ENCODE peak calls at places on chromosome 7, in ten cellular contexts. P is AG10803, X is A673, A is lower lobe of right lung, H is transverse colon, M is foreskin fibroblast, N is fibroblast of the aortic adventitia, W is right cardiac atrium, I is colonic mucosa, V is heart left ventricle. B is an unnamed sample.

GRCh38 chr7:54932818-54933543 is 85.8 kb upstream of the EGFR start:
- DNase-seq in M (peak; percentile 89), H (peak; percentile 63), N (peak; percentile 44), W (peak; percentile 88), I (peak; percentile 69), V (peak; percentile 48), X (peak; percentile 52), P (peak; percentile 66), A (peak; percentile 82), B (peak; percentile 19)

GRCh38 chr7:47449810-47450586 is 131.9 kb downstream of the TNS3 start:
- DNase-seq in H (no peak), A (no peak), V (no peak), X (no peak), N (peak; percentile 37), I (no peak), P (peak; percentile 85), M (peak; percentile 95), W (no peak), B (no peak)

GRCh38 chr7:102450242-102450641 is 14.4 kb downstream of the ALKBH4 start:
- DNase-seq in N (no peak), H (peak; percentile 48), V (no peak), M (peak; percentile 29), A (no peak), W (no peak), X (no peak), P (no peak), I (no peak), B (no peak)

GRCh38 chr7:128867842-128868623 is 5.4 kb downstream of the ATP6V1F start:
- DNase-seq in N (no peak), V (no peak), W (no peak), A (no peak), X (no peak), M (peak; percentile 21), H (peak; percentile 33), P (no peak), I (peak; percentile 48), B (no peak)

GRCh38 chr7:110569486-110569885 is 521.4 kb upstream of the LRRN3 start:
- DNase-seq in W (no peak), N (no peak), X (no peak), P (no peak), M (no peak), A (no peak), H (no peak), I (no peak), V (no peak), B (no peak)

GRCh38 chr7:136950331-136950730 is 81.9 kb downstream of the CHRM2 start:
- DNase-seq in P (no peak), X (no peak), I (no peak), M (no peak), V (no peak), H (no peak), W (no peak), A (no peak), N (no peak), B (no peak)

GRCh38 chr7:144513332-144513731 is 109.8 kb upstream of the NOBOX start:
- DNase-seq in N (peak; percentile 20), P (no peak), H (no peak), I (no peak), M (no peak), A (no peak), W (no peak), X (peak; percentile 42), V (no peak), B (no peak)

GRCh38 chr7:148856035-148856881 is 27.8 kb downstream of the EZH2 start:
- DNase-seq in N (peak; percentile 64), P (peak; percentile 20), H (peak; percentile 54), M (peak; percentile 66), X (peak; percentile 34), W (no peak), A (no peak), V (no peak), I (peak; percentile 51), B (no peak)

GRCh38 chr7:32216759-32217158 is 146.6 kb upstream of the PDE1C start:
- DNase-seq in P (no peak), I (no peak), V (no peak), X (no peak), M (no peak), N (no peak), H (no peak), W (no peak), A (no peak), B (no peak)

DNA sequence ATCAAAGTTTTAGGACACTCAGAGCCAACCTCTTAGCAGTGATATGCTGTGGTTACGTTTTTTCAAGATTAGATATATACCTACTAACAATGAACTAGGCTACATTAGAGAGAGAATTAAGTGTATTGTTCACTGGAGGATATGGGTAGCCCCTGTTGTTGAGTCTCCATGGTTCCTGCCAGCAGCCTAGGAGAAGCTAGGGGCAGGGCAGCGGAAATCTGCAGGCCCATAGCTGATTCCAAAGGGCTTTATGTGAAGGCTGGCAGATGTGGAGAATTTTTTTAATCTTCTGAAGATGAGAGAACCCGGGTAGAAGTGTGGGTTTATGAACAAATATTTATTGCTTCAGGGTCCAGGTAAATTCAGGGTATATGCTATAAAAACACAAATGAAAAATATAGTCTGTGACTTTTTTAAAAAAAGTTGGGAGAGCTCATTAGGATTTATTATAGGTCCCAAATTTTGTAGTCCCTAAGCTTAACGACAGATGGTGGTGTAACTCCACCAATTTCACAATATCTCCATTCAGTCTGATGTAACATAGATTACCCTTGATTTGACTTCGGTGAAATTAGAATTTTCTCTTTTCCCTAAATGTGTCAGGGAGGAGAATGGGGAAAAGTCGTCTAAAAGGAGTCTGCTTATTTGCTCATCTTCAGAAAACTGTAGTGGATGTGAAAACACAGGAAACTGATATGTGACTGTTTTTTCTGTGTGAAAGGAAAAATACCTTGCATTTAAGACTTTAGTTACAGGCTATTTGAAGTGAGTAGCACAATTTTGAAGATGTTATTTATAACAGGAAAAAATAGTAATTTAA is 163.0 kb upstream of the PPP1R3A start:
- DNase-seq in V (no peak), I (peak; percentile 40), A (no peak), N (peak; percentile 88), W (no peak), M (peak; percentile 86), X (peak; percentile 71), H (no peak), P (peak; percentile 60), B (peak; percentile 70)
- H3K4me3 ChIP-seq in V (peak overlapping the region; percentile 39), I (peak overlapping the region; percentile 56), A (peak overlapping the region; percentile 58), N (no peak overlapping the region), W (peak overlapping the region; percentile 43), M (peak overlapping the region; percentile 55), X (no peak overlapping the region), H (no peak overlapping the region), P (no peak overlapping the region), B (no peak overlapping the region)

GRCh38 chr7:22190736-22191135 is 166.2 kb downstream of the RAPGEF5 start:
- DNase-seq in N (no peak), P (no peak), V (no peak), I (no peak), H (no peak), W (no peak), A (no peak), M (no peak), X (no peak), B (no peak)

GRCh38 chr7:22193361-22194016 is 163.5 kb downstream of the RAPGEF5 start:
- DNase-seq in X (no peak), P (peak; percentile 40), M (peak; percentile 57), W (peak; percentile 55), A (no peak), H (no peak), N (peak; percentile 51), I (no peak), V (peak; percentile 20), B (peak; percentile 18)

GRCh38 chr7:22195402-22195801 is 161.6 kb downstream of the RAPGEF5 start:
- DNase-seq in X (no peak), P (no peak), V (no peak), W (no peak), M (no peak), H (no peak), I (no peak), N (no peak), A (no peak), B (no peak)

GRCh38 chr7:22194633-22195273 is 162.2 kb downstream of the RAPGEF5 start:
- DNase-seq in M (no peak), P (no peak), H (no peak), I (no peak), W (no peak), A (no peak), X (no peak), V (no peak), N (no peak), B (no peak)

GRCh38 chr7:22192778-22193177 is 164.2 kb downstream of the RAPGEF5 start:
- DNase-seq in P (no peak), A (no peak), H (no peak), M (peak; percentile 1), V (no peak), I (no peak), X (no peak), W (no peak), N (no peak), B (no peak)
- H3K4me3 ChIP-seq in P (no peak overlapping the region), A (peak overlapping the region; percentile 23), H (no peak overlapping the region), M (no peak overlapping the region), V (peak overlapping the region; percentile 28), I (no peak overlapping the region), X (no peak overlapping the region), W (no peak overlapping the region), N (no peak overlapping the region), B (no peak overlapping the region)

DNA sequence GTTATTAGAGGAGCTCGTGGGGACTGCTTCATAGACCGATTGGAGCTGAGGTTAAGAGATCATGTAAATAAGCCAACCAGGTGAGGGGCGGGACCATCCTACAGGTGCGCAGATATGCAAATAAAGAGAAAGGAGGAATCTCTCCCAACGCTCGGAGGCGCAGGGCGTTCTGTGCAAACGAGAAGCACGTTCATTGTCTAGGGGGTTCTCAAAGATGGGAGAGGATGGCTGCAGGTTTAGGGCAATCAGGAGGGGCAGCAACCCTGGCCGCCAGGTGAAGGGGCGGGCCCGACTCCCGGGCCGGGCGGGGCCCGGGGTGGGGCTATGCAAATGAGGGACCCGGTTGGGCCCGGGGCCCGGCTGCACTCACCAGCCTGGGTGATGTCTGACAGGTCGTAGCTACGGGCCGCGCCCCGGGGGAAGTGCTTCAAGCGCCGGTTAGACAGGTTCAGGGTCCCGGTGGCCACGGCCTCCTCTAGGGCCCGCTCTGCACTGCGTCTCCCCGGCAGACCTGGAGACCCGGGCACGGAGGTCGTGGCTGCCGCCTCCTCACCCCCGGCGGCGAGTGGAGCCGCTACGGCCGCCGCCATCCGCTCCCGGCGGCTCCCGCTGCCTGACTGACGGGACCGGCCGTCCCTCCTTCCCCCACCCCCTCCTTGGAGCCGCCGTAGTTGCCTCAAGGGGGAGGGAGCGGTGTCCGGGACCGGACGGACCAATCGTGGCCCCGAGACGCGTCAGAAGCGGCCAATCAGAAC is at the start of gene LRCH4:
- DNase-seq in A (peak; percentile 70), V (no peak), N (no peak), X (no peak), I (peak; percentile 82), M (peak; percentile 54), W (no peak), P (no peak), H (peak; percentile 77), B (no peak)
- H3K4me3 ChIP-seq in A (peak within 1 kb of the TSS; percentile 99), V (peak within 1 kb of the TSS; percentile 75), N (peak within 1 kb of the TSS; percentile 99), X (peak within 1 kb of the TSS; percentile 93), I (peak within 1 kb of the TSS; percentile 100), M (peak within 1 kb of the TSS; percentile 97), W (peak within 1 kb of the TSS; percentile 76), P (peak within 1 kb of the TSS; percentile 84), H (peak within 1 kb of the TSS; percentile 98), B (peak within 1 kb of the TSS; percentile 93)

DNA sequence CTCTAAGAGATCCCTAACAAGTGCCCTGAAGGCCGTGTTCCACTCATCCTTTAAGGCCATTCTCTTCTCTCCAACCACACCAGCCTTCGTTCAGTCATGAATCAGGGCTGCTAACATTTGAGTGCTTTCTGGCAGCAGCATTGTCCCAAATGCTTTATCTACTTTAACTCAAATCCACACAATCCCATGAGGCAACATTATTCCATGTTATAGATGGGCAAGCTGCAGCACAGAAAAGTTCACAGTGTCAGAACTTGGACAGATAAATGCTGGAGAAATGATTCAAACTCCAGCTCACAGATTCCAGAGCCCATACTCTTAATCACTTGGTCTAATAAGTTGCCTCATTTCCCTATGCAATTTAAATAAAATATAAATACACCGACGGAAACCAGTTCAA is 73.5 kb downstream of the MALSU1 start:
- DNase-seq in P (no peak), X (no peak), I (no peak), W (no peak), M (peak; percentile 30), V (no peak), H (no peak), A (no peak), N (peak; percentile 82), B (no peak)
- H3K4me3 ChIP-seq in P (no peak overlapping the region), X (no peak overlapping the region), I (no peak overlapping the region), W (no peak overlapping the region), M (no peak overlapping the region), V (no peak overlapping the region), H (no peak overlapping the region), A (no peak overlapping the region), N (no peak overlapping the region), B (no peak overlapping the region)